ENCODE peak calls at places on chromosomes 4 and X, in four cellular contexts. T is GM12864, H is PC-3, P is heart left ventricle. C is an unnamed sample.

GRCh38 chrX:11416600-11416999 is 123.4 kb downstream of the AMELX start:
- DNase-seq in H (no peak), T (no peak), P (no peak), C (no peak)

GRCh38 chrX:18440835-18441234 is 15.4 kb downstream of the CDKL5 start:
- DNase-seq in H (no peak), P (no peak), T (no peak), C (no peak)

GRCh38 chrX:36963069-36963808 is 44.9 kb upstream of the FAM47C start:
- DNase-seq in T (no peak), H (no peak), P (no peak), C (no peak)

GRCh38 chrX:41449615-41450014 is 2.5 kb downstream of the NYX start:
- DNase-seq in P (no peak), T (no peak), H (peak; percentile 35), C (no peak)

GRCh38 chrX:21728276-21728968 is 29.5 kb downstream of the SMPX start:
- DNase-seq in P (no peak), H (no peak), T (no peak), C (no peak)

GRCh38 chrX:129540725-129541184 is 696 bp downstream of the OCRL start:
- DNase-seq in P (no peak), T (no peak), H (peak; percentile 36), C (peak; percentile 18)

GRCh38 chrX:8913665-8914409 is 112.7 kb upstream of the FAM9A start:
- DNase-seq in T (no peak), P (no peak), H (no peak), C (no peak)

GRCh38 chr4:21765810-21766407 is 182.7 kb downstream of the KCNIP4 start:
- DNase-seq in H (peak; percentile 79), T (peak; percentile 8), P (no peak), C (peak; percentile 18)

GRCh38 chr4:113760094-113760851 is 1.3 kb downstream of the CAMK2D start:
- DNase-seq in P (peak; percentile 63), T (peak; percentile 10), H (peak; percentile 40), C (no peak)

GRCh38 chr4:76950846-76951321 is 1.3 kb downstream of the SEPTIN11 start:
- DNase-seq in P (no peak), H (peak; percentile 18), T (no peak), C (peak; percentile 12)

GRCh38 chr4:76951333-76952033 is 1.9 kb downstream of the SEPTIN11 start:
- DNase-seq in P (no peak), T (no peak), H (no peak), C (no peak)

GRCh38 chr4:76950052-76950845 is 697 bp downstream of the SEPTIN11 start:
- DNase-seq in P (peak; percentile 79), H (peak; percentile 16), T (no peak), C (peak; percentile 57)

GRCh38 chr4:76948441-76949292 is 885 bp upstream of the SEPTIN11 start:
- DNase-seq in H (peak; percentile 61), P (peak; percentile 86), T (peak; percentile 56), C (peak; percentile 89)

DNA sequence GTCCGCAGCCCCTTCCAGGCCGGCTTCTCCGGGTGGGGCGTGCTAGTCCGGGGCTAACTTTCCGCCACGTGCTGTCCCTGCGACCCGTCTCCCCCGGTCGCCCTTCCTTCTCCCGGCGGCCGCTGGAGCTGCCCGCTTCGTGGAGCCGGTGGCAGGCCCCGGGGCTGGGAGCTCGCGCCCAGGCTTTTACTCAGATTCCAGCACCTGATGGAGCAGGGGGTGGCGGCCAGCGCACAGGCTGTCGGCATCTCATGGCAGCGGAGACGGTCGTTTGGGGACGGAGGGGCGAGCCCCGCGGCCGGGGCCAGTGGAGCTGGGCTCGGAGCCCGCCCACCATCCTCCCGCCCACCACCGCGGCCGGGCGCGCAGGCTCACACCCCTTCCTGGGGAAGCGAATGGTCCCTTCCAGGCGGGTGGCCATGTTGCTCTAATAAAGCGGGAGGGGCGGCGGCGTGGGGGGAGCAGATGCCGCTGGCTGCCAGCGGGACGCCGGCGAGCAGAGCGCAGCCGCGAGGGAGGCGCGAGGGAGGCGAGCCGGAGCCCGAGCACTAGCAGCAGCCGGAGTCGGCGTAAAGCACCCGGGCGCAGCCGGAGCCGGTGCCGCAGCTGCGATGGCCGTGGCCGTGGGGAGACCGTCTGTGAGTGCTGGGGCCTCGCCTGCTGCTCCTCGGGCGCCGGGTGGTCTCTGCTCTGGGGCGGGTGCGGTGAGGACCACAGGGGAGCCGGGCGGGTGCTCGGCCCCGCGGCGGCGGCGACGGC is at the start of gene SEPTIN11:
- DNase-seq in P (peak; percentile 96), H (peak; percentile 84), T (peak; percentile 80), C (peak; percentile 96)
- TF ChIP-seq CTCF in P (no peak), H (no peak), T (no peak), C (no peak)

DNA sequence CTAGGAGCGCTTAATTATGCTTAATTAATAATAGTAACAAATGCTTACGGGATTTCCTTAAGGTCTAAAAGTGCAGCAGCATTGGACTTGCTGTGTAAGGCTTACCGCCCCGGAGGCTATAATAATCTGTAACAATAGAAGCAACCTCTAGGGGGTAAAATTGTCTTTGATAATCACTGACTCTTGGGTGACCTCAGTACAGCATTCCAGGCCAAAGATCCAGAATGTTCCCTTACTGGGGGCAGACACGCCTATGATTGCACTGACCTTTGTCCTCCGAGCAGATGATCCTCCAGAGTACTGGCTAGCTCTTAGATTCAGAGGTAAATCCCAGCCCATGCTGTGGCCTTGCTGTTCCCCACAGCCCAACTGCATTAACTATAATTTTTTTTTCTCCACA is 16.5 kb downstream of the LSM6 start:
- DNase-seq in H (no peak), P (no peak), T (no peak), C (no peak)
- TF ChIP-seq CTCF in H (peak; percentile 34), P (peak; percentile 47), T (no peak), C (no peak)

DNA sequence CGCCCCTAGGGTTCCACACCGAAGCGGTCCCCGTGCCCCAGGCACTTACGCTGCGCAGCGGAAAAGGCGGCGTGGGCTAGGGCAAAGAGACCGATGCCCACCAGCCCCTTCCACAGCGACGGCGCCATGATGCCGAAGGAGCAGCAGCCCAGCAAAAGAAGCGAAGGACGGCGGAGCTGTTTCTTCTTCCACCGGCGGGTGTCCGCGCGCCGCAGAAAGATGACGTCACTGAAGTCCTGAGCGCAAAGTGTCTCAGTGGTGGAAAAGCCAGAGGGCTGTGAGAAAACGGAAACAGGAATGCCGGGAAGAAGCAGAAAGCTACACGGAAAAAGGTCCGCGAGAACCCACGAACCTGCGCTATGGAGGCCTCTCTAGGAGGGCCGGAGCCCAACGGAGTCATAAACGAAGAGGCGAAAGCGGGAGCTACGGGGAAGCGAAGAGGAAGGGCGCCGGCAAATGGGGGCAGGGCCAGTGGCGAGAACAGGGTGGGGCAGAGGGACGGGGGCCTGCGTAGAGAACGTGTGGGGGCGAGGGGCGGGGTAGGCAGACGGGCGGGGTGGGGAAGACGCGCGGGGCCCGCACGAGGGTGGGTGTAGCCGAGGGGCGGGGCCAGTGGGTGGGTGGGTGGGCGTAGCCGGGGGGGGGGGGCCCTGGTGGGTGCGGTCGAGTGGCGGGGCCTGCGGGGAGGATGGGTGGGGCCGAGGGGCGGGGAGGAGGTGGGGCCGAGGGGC is at the start of gene MMGT1:
- DNase-seq in T (peak; percentile 45), H (peak; percentile 85), P (peak; percentile 88), C (peak; percentile 89)
- TF ChIP-seq CTCF in T (no peak), H (no peak), P (no peak), C (no peak)

DNA sequence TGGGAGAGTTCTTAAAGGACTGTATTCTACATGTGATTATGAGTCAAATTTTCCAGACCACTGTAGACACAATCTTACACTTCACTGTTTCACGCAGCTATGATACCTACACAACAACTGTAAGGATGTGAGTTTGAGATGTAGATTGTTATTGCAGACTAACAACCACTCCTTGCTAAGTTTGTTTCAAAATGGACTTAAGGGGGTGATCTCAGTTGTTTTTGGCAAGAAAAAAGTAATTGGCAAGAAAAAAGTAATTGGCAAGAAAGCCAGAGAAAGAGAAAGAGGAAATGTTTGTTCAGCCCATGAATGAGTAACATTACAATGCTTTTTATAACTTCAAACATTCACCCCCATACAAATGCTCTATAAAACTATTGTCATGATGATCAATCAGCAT is 466.4 kb downstream of the DMD start:
- DNase-seq in H (no peak), P (no peak), T (no peak), C (no peak)
- TF ChIP-seq CTCF in H (no peak), P (no peak), T (no peak), C (no peak)